ENCODE peak calls at places on chromosome 12, in seven cellular contexts. W, P, L, K, J, M and I are unnamed samples.

GRCh38 chr12:24530689-24531088 is 418.2 kb downstream of the BCAT1 start:
- DNase-seq in W (no peak), P (no peak), L (no peak), K (no peak), J (no peak), M (no peak), I (no peak)

GRCh38 chr12:4992881-4993280 is 50.8 kb upstream of the KCNA5 start:
- DNase-seq in W (no peak), P (no peak), L (no peak), K (no peak), J (no peak), M (no peak), I (no peak)

GRCh38 chr12:42935090-42935489 is 345.5 kb upstream of the PRICKLE1 start:
- DNase-seq in W (no peak), P (no peak), L (no peak), K (no peak), J (no peak), M (no peak), I (no peak)

GRCh38 chr12:46533723-46534122 is 161.2 kb upstream of the SLC38A2 start:
- DNase-seq in W (no peak), P (no peak), L (no peak), K (no peak), J (no peak), M (no peak), I (no peak)

GRCh38 chr12:46342562-46343033 is 30.0 kb downstream of the SLC38A2 start:
- DNase-seq in W (no peak), P (no peak), L (no peak), K (no peak), J (peak; percentile 60), M (peak; percentile 13), I (no peak)

GRCh38 chr12:79482323-79482722 is 208.4 kb downstream of the PAWR start:
- DNase-seq in W (no peak), P (no peak), L (no peak), K (no peak), J (no peak), M (no peak), I (no peak)

GRCh38 chr12:83827860-83828259 is 1084.7 kb downstream of the SLC6A15 start:
- DNase-seq in W (no peak), P (no peak), L (no peak), K (no peak), J (no peak), M (no peak), I (no peak)

GRCh38 chr12:14256139-14256538 is 109.3 kb upstream of the ATF7IP start:
- DNase-seq in W (no peak), P (no peak), L (no peak), K (no peak), J (peak; percentile 50), M (no peak), I (no peak)

GRCh38 chr12:3173008-3173553 is 95.9 kb downstream of the TSPAN9 start:
- DNase-seq in W (no peak), P (no peak), L (peak; percentile 24), K (no peak), J (no peak), M (no peak), I (no peak)

GRCh38 chr12:18805516-18806248 is 67.8 kb downstream of the CAPZA3 start:
- DNase-seq in W (no peak), P (no peak), L (no peak), K (no peak), J (no peak), M (no peak), I (no peak)

GRCh38 chr12:81644503-81644902 is 114.6 kb downstream of the PPFIA2 start:
- DNase-seq in W (no peak), P (no peak), L (no peak), K (no peak), J (peak; percentile 43), M (no peak), I (peak; percentile 19)

DNA sequence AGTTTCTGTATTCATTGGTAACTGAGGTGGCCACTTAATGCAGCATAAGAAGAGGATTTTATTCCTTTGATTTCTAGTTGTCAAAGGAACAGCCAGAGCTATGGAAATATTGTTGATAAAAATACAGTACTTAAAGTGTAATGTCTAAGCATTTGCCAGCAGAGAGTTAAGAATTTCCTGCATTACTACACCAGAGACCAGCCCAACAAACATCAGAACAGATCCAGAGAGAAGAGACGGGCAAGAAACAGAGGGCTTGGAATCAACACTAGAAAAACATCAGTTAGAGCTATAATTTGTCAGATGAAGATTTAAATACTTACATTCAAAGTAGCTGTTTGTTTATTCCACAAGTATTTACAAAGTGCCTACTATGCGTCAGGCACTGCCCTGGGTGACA is 77.9 kb downstream of the ST8SIA1 start:
- DNase-seq in W (no peak), P (no peak), L (no peak), K (no peak), J (peak; percentile 35), M (no peak), I (no peak)
- H3K27me3 ChIP-seq in W (no peaks in the 10 kb centered on the region), P (peaks cover 14% of the 10 kb centered on the region), L (no peaks in the 10 kb centered on the region), K (no peaks in the 10 kb centered on the region), J (no peaks in the 10 kb centered on the region), M (no peaks in the 10 kb centered on the region), I (no peaks in the 10 kb centered on the region)

GRCh38 chr12:124941170-124941527 is 26.7 kb upstream of the UBC start:
- DNase-seq in W (no peak), P (no peak), L (no peak), K (no peak), J (no peak), M (no peak), I (no peak)
- H3K4me3 ChIP-seq in W (peak overlapping the region; percentile 52), P (peak overlapping the region; percentile 52), L (no peak overlapping the region), K (no peak overlapping the region), J (no peak overlapping the region), M (no peak overlapping the region), I (peak overlapping the region; percentile 1)

GRCh38 chr12:94123127-94123526 is 25.2 kb upstream of the PLXNC1 start:
- DNase-seq in W (no peak), P (no peak), L (no peak), K (no peak), J (no peak), M (no peak), I (no peak)

GRCh38 chr12:94126067-94126466 is 22.3 kb upstream of the PLXNC1 start:
- DNase-seq in W (no peak), P (no peak), L (no peak), K (no peak), J (no peak), M (no peak), I (no peak)

DNA sequence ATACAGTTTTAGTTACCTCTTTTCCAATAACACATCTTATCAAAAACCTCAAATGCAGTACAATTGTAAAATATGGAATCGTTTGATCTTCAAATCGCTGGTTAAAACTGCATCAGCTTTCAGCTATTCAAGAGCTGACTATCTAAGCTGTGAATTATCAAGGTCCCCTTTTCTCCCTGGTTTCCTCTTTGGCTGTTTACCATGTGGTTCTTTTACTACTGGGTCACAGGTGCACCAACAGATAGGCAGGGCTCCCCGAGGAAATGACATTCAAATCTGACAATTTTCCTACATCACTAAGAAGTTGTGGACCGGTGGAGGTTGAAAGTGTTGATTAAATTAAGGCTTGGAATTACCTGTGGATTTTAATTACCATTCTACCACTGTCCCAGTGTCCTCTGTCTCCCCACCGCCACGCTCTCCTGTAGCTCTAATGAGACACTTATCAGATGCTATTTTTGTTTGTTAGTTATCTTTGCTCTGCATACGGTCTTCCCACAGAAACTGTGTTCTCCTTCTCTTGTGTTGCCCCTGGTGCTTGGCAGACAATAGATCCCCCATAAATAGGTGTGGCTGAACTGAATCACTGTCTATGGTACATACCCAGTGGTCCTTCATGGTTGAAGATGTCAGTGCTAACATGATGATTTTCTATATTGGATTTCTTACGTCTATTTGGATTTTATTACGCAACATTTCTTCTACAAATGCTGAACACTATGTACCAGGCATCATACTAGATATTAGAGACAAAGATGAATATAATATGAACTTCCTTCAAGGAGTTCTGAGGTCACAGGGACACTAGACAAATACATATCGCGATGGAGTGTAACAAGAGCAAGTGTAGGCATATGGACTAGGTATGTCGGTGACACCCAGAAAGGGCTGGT is 20.9 kb upstream of the PLXNC1 start:
- DNase-seq in W (no peak), P (no peak), L (no peak), K (no peak), J (no peak), M (no peak), I (no peak)
- H3K27me3 ChIP-seq in W (peaks cover 16% of the 10 kb centered on the region), P (peaks cover 19% of the 10 kb centered on the region), L (no peaks in the 10 kb centered on the region), K (no peaks in the 10 kb centered on the region), J (peaks cover 64% of the 10 kb centered on the region), M (no peaks in the 10 kb centered on the region), I (peaks cover 4% of the 10 kb centered on the region)

GRCh38 chr12:105226219-105226618 is 9.8 kb downstream of the APPL2 start:
- DNase-seq in W (peak; percentile 69), P (peak; percentile 83), L (peak; percentile 88), K (no peak), J (peak; percentile 84), M (peak; percentile 74), I (no peak)
- H3K4me3 ChIP-seq in W (no peak overlapping the region), P (no peak overlapping the region), L (no peak overlapping the region), K (no peak overlapping the region), J (no peak overlapping the region), M (no peak overlapping the region), I (no peak overlapping the region)

GRCh38 chr12:53978477-53979356 is 4.0 kb upstream of the HOTAIR start:
- DNase-seq in W (no peak), P (no peak), L (no peak), K (no peak), J (no peak), M (no peak), I (no peak)

GRCh38 chr12:53977596-53978464 is 3.1 kb upstream of the HOTAIR start:
- DNase-seq in W (no peak), P (no peak), L (no peak), K (no peak), J (no peak), M (no peak), I (no peak)

GRCh38 chr12:53981652-53982565 is 3.0 kb upstream of the HOXC10 start:
- DNase-seq in W (no peak), P (no peak), L (no peak), K (no peak), J (no peak), M (no peak), I (no peak)

GRCh38 chr12:53982616-53983579 is 2.0 kb upstream of the HOXC10 start:
- DNase-seq in W (no peak), P (no peak), L (no peak), K (no peak), J (no peak), M (no peak), I (no peak)

GRCh38 chr12:53980448-53981388 is 4.2 kb upstream of the HOXC10 start:
- DNase-seq in W (no peak), P (no peak), L (no peak), K (no peak), J (no peak), M (no peak), I (no peak)
- H3K27me3 ChIP-seq in W (peaks cover 98% of the 10 kb centered on the region), P (peaks cover 92% of the 10 kb centered on the region), L (peaks cover 3% of the 10 kb centered on the region), K (peaks cover 95% of the 10 kb centered on the region), J (peaks cover 35% of the 10 kb centered on the region), M (peaks cover 67% of the 10 kb centered on the region), I (peaks cover 29% of the 10 kb centered on the region)

DNA sequence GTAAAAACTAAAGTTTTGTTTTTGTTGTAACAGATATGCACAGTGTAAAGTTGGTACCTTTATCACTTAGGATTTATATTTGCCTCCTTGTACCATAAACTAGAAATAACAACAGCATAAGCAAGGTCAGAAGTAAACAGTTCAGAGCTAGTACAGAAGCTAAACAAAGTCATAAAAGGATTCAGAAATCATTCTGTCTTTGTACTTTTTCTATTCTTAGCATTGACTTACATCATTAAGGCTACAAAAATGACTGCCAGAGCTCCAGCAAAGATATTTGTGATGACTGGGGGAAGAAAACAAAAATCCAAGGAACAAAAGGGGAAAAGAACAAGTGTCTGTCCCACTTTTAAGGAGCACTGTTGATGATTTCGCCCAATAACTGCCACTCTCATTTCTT is 347.2 kb downstream of the CCDC91 start:
- DNase-seq in W (no peak), P (no peak), L (no peak), K (no peak), J (peak; percentile 26), M (no peak), I (no peak)
- H3K4me3 ChIP-seq in W (no peak overlapping the region), P (no peak overlapping the region), L (no peak overlapping the region), K (no peak overlapping the region), J (no peak overlapping the region), M (no peak overlapping the region), I (no peak overlapping the region)

GRCh38 chr12:47909839-47910465 is 5.2 kb upstream of the VDR start:
- DNase-seq in W (no peak), P (no peak), L (no peak), K (no peak), J (peak; percentile 30), M (no peak), I (no peak)
- H3K27me3 ChIP-seq in W (no peaks in the 10 kb centered on the region), P (peaks cover 35% of the 10 kb centered on the region), L (no peaks in the 10 kb centered on the region), K (no peaks in the 10 kb centered on the region), J (peaks cover 20% of the 10 kb centered on the region), M (no peaks in the 10 kb centered on the region), I (peaks cover 7% of the 10 kb centered on the region)